ENCODE peak calls at places on chromosome 16, in five cellular contexts. C is pancreas, V is lower leg skin, E is NB4, Y is uterus. G is an unnamed sample.

GRCh38 chr16:57476546-57477410 is 9.5 kb downstream of the DOK4 start:
- DNase-seq in V (peak), Y (no peak), E (peak), C (no peak), G (no peak)

GRCh38 chr16:67000384-67001158 is 12.2 kb downstream of the CES4A start:
- DNase-seq in E (peak), Y (peak), V (peak), C (peak), G (peak)

GRCh38 chr16:46882940-46883307 is 1.2 kb upstream of the GPT2 start:
- DNase-seq in V (no peak), C (no peak), Y (no peak), E (peak), G (no peak)

GRCh38 chr16:68197250-68197649 is 38.7 kb downstream of the ESRP2 start:
- DNase-seq in V (no peak), E (no peak), C (no peak), Y (no peak), G (no peak)

GRCh38 chr16:82031116-82032084 is 3.7 kb upstream of the HSD17B2 start:
- DNase-seq in E (peak), Y (peak), V (no peak), C (no peak), G (peak)

GRCh38 chr16:57757326-57757786 is 21.8 kb downstream of the KATNB1 start:
- DNase-seq in E (peak), Y (peak), C (peak), V (peak), G (peak)

GRCh38 chr16:19853973-19854876 is 30.4 kb downstream of the GPRC5B start:
- DNase-seq in C (no peak), V (no peak), E (peak), Y (no peak), G (no peak)

GRCh38 chr16:84785843-84786538 is 33.8 kb upstream of the CRISPLD2 start:
- DNase-seq in Y (no peak), C (peak), V (no peak), E (no peak), G (no peak)

GRCh38 chr16:3999479-3999868 is 116.8 kb downstream of the ADCY9 start:
- DNase-seq in Y (peak), V (no peak), E (no peak), C (no peak), G (no peak)

GRCh38 chr16:26453215-26453614 is 613.5 kb upstream of the C16orf82 start:
- DNase-seq in E (peak), V (no peak), C (no peak), Y (no peak), G (no peak)

GRCh38 chr16:19743816-19744159 is 25.7 kb downstream of the IQCK start:
- DNase-seq in Y (no peak), E (no peak), V (peak), C (no peak), G (no peak)

GRCh38 chr16:72664122-72664479 is 383.8 kb downstream of the ZFHX3 start:
- DNase-seq in V (no peak), Y (no peak), E (no peak), C (no peak), G (no peak)

GRCh38 chr16:84455031-84455430 is 49.4 kb downstream of the MEAK7 start:
- DNase-seq in V (no peak), Y (no peak), C (no peak), E (no peak), G (no peak)

GRCh38 chr16:720507-720989 is 398 bp upstream of the ANTKMT start:
- DNase-seq in E (peak), Y (peak), V (no peak), C (peak), G (peak)

GRCh38 chr16:2231016-2231931 is 5.0 kb upstream of the DNASE1L2 start:
- DNase-seq in V (no peak), C (no peak), Y (no peak), E (no peak), G (no peak)

GRCh38 chr16:85908889-85909584 is 10.1 kb downstream of the IRF8 start:
- DNase-seq in E (no peak), Y (no peak), V (no peak), C (no peak), G (no peak)

GRCh38 chr16:12354296-12354818 is 377.8 kb downstream of the SNX29 start:
- DNase-seq in Y (no peak), C (no peak), E (no peak), V (no peak), G (no peak)

GRCh38 chr16:72404299-72404698 is 232.3 kb upstream of the PMFBP1 start:
- DNase-seq in E (no peak), Y (no peak), C (no peak), V (no peak), G (no peak)

GRCh38 chr16:27486760-27487159 is 63.0 kb downstream of the GTF3C1 start:
- DNase-seq in V (no peak), C (no peak), E (no peak), Y (no peak), G (no peak)

GRCh38 chr16:66658143-66658859 is 38.2 kb downstream of the CMTM4 start:
- DNase-seq in Y (no peak), E (peak), C (no peak), V (no peak), G (no peak)

GRCh38 chr16:22641030-22641671 is 130.5 kb downstream of the NPIPB5 start:
- DNase-seq in V (no peak), Y (no peak), E (peak), C (no peak), G (no peak)

GRCh38 chr16:68592466-68593337 is 52.4 kb upstream of the CDH3 start:
- DNase-seq in Y (no peak), C (no peak), V (no peak), E (peak), G (no peak)

GRCh38 chr16:4666537-4667202 is 26.7 kb upstream of the NUDT16L1 start:
- DNase-seq in C (no peak), Y (no peak), E (no peak), V (no peak), G (no peak)

GRCh38 chr16:57544129-57544653 is 1.7 kb downstream of the ADGRG5 start:
- DNase-seq in Y (peak), C (no peak), E (peak), V (peak), G (peak)

GRCh38 chr16:90057738-90058173 is 19.4 kb downstream of the PRDM7 start:
- DNase-seq in E (peak), Y (no peak), V (no peak), C (no peak), G (peak)

GRCh38 chr16:24771132-24771778 is 41.8 kb downstream of the TNRC6A start:
- DNase-seq in E (no peak), C (no peak), V (no peak), Y (no peak), G (no peak)

GRCh38 chr16:75340715-75341500 is 89.5 kb upstream of the BCAR1 start:
- DNase-seq in C (no peak), Y (no peak), V (no peak), E (no peak), G (no peak)

GRCh38 chr16:75343311-75343710 is 90.0 kb downstream of the CFDP1 start:
- DNase-seq in V (no peak), Y (no peak), C (no peak), E (no peak), G (no peak)

GRCh38 chr16:75333770-75334169 is 82.3 kb upstream of the BCAR1 start:
- DNase-seq in V (no peak), E (peak), Y (no peak), C (no peak), G (no peak)

GRCh38 chr16:75341934-75342811 is 90.7 kb upstream of the BCAR1 start:
- DNase-seq in V (no peak), Y (peak), E (no peak), C (no peak), G (no peak)

DNA sequence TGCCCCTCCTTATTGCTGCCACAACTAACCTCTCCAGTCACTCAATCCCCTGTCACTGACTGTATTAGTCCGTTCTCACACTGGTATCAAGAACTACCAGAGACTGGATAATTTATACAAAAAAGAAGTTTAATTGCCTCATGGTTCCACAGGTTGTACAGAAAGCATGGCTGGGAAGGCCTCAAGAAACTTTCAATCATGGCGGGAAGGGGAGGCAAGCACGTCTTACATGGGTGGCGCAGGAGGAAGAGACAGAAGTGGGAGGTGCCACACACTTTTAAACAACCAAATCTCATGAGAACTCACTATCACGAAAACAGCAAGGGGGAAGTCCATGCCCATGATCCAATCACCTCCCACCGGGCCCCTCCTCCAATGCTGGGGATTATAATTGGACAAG is 86.0 kb upstream of the BCAR1 start:
- DNase-seq in C (no peak), V (no peak), E (no peak), Y (no peak), G (no peak)
- TF ChIP-seq CTCF in C (no peak), V (no peak), E (no peak), Y (no peak), G (no peak)

GRCh38 chr16:13379266-13379665 is 477.9 kb downstream of the SHISA9 start:
- DNase-seq in V (no peak), C (no peak), Y (no peak), E (no peak), G (no peak)

GRCh38 chr16:13376174-13376573 is 474.8 kb downstream of the SHISA9 start:
- DNase-seq in E (no peak), Y (no peak), C (no peak), V (no peak), G (peak)

GRCh38 chr16:13377143-13377542 is 475.7 kb downstream of the SHISA9 start:
- DNase-seq in C (no peak), V (no peak), E (no peak), Y (no peak), G (no peak)

GRCh38 chr16:13372421-13372820 is 471.0 kb downstream of the SHISA9 start:
- DNase-seq in E (no peak), Y (no peak), V (no peak), C (no peak), G (no peak)

DNA sequence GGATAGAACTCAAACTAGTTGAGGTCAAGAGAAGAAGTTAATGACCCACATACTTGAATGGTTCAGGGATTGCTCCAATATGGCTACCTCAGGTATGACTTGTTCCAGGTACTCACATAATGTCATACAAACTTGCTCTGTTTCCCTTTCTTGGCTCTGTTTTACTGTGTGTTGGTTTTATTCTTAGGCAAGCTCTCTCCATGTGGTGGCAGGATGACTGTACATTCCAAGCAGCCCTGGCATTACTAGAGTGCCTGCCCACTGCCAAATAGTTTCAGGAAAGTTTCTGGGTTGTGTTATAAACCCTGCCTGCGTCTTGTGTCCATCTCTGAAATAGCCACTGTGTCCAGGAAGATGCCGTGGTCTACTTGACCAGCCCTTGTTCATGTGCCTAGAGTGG is 476.8 kb downstream of the SHISA9 start:
- DNase-seq in Y (no peak), C (no peak), V (no peak), E (no peak), G (no peak)
- TF ChIP-seq CTCF in Y (no peak), C (no peak), V (no peak), E (no peak), G (no peak)

GRCh38 chr16:83301966-83302365 is 505.8 kb upstream of the HSBP1 start:
- DNase-seq in V (no peak), E (no peak), C (no peak), Y (no peak), G (no peak)

GRCh38 chr16:83300326-83300725 is 507.5 kb upstream of the HSBP1 start:
- DNase-seq in C (no peak), Y (no peak), V (no peak), E (no peak), G (no peak)

GRCh38 chr16:83298541-83298940 is 509.2 kb upstream of the HSBP1 start:
- DNase-seq in Y (no peak), C (no peak), E (no peak), V (no peak), G (no peak)

GRCh38 chr16:83296505-83296904 is 511.3 kb upstream of the HSBP1 start:
- DNase-seq in Y (no peak), E (no peak), V (no peak), C (no peak), G (no peak)
- TF ChIP-seq CTCF in Y (no peak), E (no peak), V (no peak), C (no peak), G (no peak)

DNA sequence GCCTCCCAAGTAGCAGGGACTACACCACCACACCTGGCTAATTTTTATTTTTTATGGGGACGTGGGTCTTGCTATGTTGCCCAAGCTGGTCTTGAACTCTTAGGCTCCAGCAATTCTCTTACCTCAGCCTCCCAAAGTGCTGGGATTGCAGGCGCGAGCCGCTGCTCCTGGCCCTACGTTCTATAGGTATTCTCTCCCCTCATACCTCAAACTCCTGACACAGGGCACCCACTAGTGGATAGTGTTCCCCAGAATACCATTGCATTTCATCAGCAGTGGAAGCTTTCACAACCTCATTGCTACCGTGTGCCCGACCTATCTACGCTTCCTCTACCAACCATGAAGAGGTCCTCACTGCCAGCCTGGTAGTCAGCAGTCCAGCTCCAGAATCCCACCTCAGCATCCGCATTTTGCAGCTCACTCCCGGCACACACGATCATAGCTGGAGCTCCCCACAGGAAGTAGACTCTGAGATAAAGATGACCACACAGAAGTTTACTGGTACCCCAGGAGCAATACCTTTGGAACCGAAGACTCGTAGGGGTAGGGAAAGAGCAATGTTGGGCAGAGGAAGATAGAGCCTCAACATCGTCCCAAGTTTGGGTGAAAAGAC is 9.3 kb downstream of the CTRB2 start:
- DNase-seq in E (peak), V (peak), Y (no peak), C (no peak), G (no peak)
- TF ChIP-seq CTCF in E (no peak), V (no peak), Y (no peak), C (no peak), G (no peak)

GRCh38 chr16:30986129-30986991 is 1.4 kb downstream of the HSD3B7 start:
- DNase-seq in E (no peak), C (no peak), Y (no peak), V (no peak), G (no peak)
- TF ChIP-seq CTCF in E (no peak), C (no peak), Y (no peak), V (no peak), G (no peak)

GRCh38 chr16:29858149-29858899 is 4.7 kb downstream of the CDIPT start:
- DNase-seq in Y (no peak), V (no peak), E (no peak), C (no peak), G (no peak)

GRCh38 chr16:29860218-29860617 is 2.8 kb downstream of the CDIPT start:
- DNase-seq in Y (no peak), C (no peak), V (no peak), E (no peak), G (no peak)

GRCh38 chr16:29862383-29862883 is 593 bp downstream of the CDIPT start:
- DNase-seq in V (no peak), C (peak), Y (no peak), E (no peak), G (no peak)

GRCh38 chr16:29857133-29857760 is 5.8 kb downstream of the CDIPT start:
- DNase-seq in C (no peak), E (no peak), Y (no peak), V (no peak), G (no peak)

GRCh38 chr16:29858974-29859373 is 4.1 kb downstream of the CDIPT start:
- DNase-seq in Y (no peak), V (no peak), C (no peak), E (no peak), G (no peak)
- TF ChIP-seq CTCF in Y (no peak), V (no peak), C (no peak), E (no peak), G (no peak)

G was measured in GM10248.